ENCODE peak calls at places on chromosomes 11 and 22, in seven cellular contexts. B is neuronal stem cell; C is CD8-positive, alpha-beta memory T cell; J is thoracic aorta; M is A549; S is IMR-90; Q is neural progenitor cell. K is an unnamed sample.

GRCh38 chr22:49047461-49047860 is 780.2 kb downstream of the BRD1 start:
- DNase-seq in B (no peak), C (no peak), J (no peak), M (peak; percentile 7), S (peak; percentile 15), Q (no peak), K (no peak)

GRCh38 chr22:27170491-27170890 is 513.1 kb downstream of the MIAT start:
- DNase-seq in B (no peak), C (no peak), J (peak; percentile 60), M (peak; percentile 69), S (peak; percentile 48), Q (no peak), K (no peak)

GRCh38 chr11:2955896-2956476 is 26.8 kb upstream of the PHLDA2 start:
- DNase-seq in B (no peak), C (no peak), J (no peak), M (no peak), S (peak; percentile 18), Q (peak; percentile 60), K (no peak)

GRCh38 chr11:114133548-114134329 is 74.2 kb downstream of the ZBTB16 start:
- DNase-seq in B (no peak), C (no peak), J (peak; percentile 32), M (no peak), S (no peak), Q (no peak), K (no peak)

GRCh38 chr22:34851918-34852662 is 213.9 kb upstream of the ISX start:
- DNase-seq in B (no peak), C (no peak), J (no peak), M (no peak), S (no peak), Q (peak; percentile 6), K (no peak)

GRCh38 chr22:31079095-31079642 is 1.9 kb upstream of the SMTN start:
- DNase-seq in B (no peak), C (no peak), J (no peak), M (no peak), S (no peak), Q (no peak), K (no peak)

GRCh38 chr11:66842896-66843775 is at the start of gene RCE1:
- DNase-seq in B (peak; percentile 91), C (peak; percentile 87), J (peak; percentile 59), M (peak; percentile 93), S (peak; percentile 85), Q (peak; percentile 96), K (peak; percentile 90)

GRCh38 chr11:57751676-57752253 is at the start of gene BTBD18:
- DNase-seq in B (no peak), C (no peak), J (no peak), M (peak; percentile 76), S (peak; percentile 58), Q (peak; percentile 70), K (no peak)

GRCh38 chr11:1879342-1879940 is 12.3 kb downstream of the PRR33 start:
- DNase-seq in B (no peak), C (no peak), J (no peak), M (no peak), S (no peak), Q (no peak), K (no peak)

GRCh38 chr11:68704887-68705286 is 20.5 kb downstream of the GAL start:
- DNase-seq in B (no peak), C (no peak), J (no peak), M (no peak), S (no peak), Q (peak; percentile 51), K (no peak)

GRCh38 chr11:911031-911889 is 650 bp upstream of the CHID1 start:
- DNase-seq in B (no peak), C (peak; percentile 10), J (peak; percentile 6), M (peak; percentile 35), S (peak; percentile 64), Q (peak; percentile 76), K (no peak)

GRCh38 chr11:67468056-67468455 is 995 bp downstream of the TMEM134 start:
- DNase-seq in B (no peak), C (no peak), J (no peak), M (no peak), S (no peak), Q (no peak), K (no peak)

GRCh38 chr11:95788921-95789505 is 569 bp downstream of the FAM76B start:
- DNase-seq in B (peak; percentile 54), C (peak; percentile 15), J (peak; percentile 2), M (peak; percentile 31), S (peak; percentile 43), Q (peak; percentile 80), K (no peak)

GRCh38 chr22:35071784-35072183 is 5.8 kb downstream of the ISX start:
- DNase-seq in B (no peak), C (no peak), J (no peak), M (no peak), S (no peak), Q (no peak), K (no peak)

GRCh38 chr11:119026970-119027369 is 3.7 kb downstream of the SLC37A4 start:
- DNase-seq in B (no peak), C (no peak), J (no peak), M (no peak), S (no peak), Q (no peak), K (no peak)

GRCh38 chr22:49548356-49549202 is 279.1 kb downstream of the BRD1 start:
- DNase-seq in B (no peak), C (no peak), J (no peak), M (no peak), S (no peak), Q (peak; percentile 37), K (no peak)

GRCh38 chr11:86523738-86524602 is 148.4 kb downstream of the ME3 start:
- DNase-seq in B (no peak), C (no peak), J (no peak), M (peak; percentile 98), S (peak; percentile 99), Q (no peak), K (no peak)

GRCh38 chr22:49595465-49596078 is 232.1 kb downstream of the BRD1 start:
- DNase-seq in B (no peak), C (no peak), J (no peak), M (no peak), S (no peak), Q (no peak), K (no peak)

GRCh38 chr11:117371453-117371852 is 43.8 kb downstream of the CEP164 start:
- DNase-seq in B (no peak), C (no peak), J (no peak), M (no peak), S (no peak), Q (no peak), K (no peak)

GRCh38 chr11:101863361-101863760 is 51.4 kb upstream of the CEP126 start:
- DNase-seq in B (no peak), C (no peak), J (no peak), M (no peak), S (peak; percentile 79), Q (no peak), K (no peak)

GRCh38 chr11:61509058-61510029 is 795 bp downstream of the LRRC10B start:
- DNase-seq in B (peak; percentile 81), C (peak; percentile 18), J (no peak), M (peak; percentile 90), S (peak; percentile 69), Q (peak; percentile 97), K (peak; percentile 58)

GRCh38 chr11:61510178-61510979 is 1.8 kb downstream of the LRRC10B start:
- DNase-seq in B (no peak), C (no peak), J (no peak), M (no peak), S (no peak), Q (no peak), K (no peak)

GRCh38 chr11:61511383-61511782 is 2.8 kb downstream of the LRRC10B start:
- DNase-seq in B (no peak), C (no peak), J (no peak), M (no peak), S (no peak), Q (peak; percentile 44), K (no peak)

GRCh38 chr11:61512435-61512834 is 3.9 kb downstream of the LRRC10B start:
- DNase-seq in B (no peak), C (no peak), J (no peak), M (no peak), S (no peak), Q (no peak), K (no peak)

DNA sequence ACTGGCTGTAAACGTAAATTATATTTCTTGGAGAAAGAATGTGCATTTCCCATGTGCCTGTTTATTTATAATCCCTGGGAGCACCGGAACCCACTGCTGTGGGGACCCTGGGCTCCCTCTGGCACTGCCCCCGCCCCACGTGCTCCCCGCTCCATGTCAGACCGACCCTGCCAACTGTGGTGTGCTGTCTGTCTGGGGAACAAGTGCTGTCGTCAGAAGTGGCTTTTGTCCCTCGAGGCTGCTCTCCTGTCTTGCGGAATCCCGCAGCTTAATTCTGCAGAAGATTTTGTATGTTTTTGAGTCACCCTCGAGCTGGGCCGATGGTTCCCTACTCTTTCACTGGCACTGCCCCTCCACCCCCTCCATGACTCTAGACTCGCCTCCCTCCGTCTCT is 2.4 kb downstream of the LRRC10B start:
- DNase-seq in B (no peak), C (no peak), J (no peak), M (no peak), S (no peak), Q (no peak), K (no peak)
- H3K27ac ChIP-seq in B (no peak overlapping the region), C (no peak overlapping the region), J (peak overlapping the region; percentile 53), M (no peak overlapping the region), S (no peak overlapping the region), Q (no peak overlapping the region), K (peak overlapping the region; percentile 83)

GRCh38 chr11:120500414-120500936 is 11.1 kb upstream of the GRIK4 start:
- DNase-seq in B (no peak), C (no peak), J (no peak), M (no peak), S (no peak), Q (peak; percentile 29), K (no peak)
- H3K27ac ChIP-seq in B (no peak overlapping the region), C (no peak overlapping the region), J (no peak overlapping the region), M (no peak overlapping the region), S (no peak overlapping the region), Q (no peak overlapping the region), K (no peak overlapping the region)

DNA sequence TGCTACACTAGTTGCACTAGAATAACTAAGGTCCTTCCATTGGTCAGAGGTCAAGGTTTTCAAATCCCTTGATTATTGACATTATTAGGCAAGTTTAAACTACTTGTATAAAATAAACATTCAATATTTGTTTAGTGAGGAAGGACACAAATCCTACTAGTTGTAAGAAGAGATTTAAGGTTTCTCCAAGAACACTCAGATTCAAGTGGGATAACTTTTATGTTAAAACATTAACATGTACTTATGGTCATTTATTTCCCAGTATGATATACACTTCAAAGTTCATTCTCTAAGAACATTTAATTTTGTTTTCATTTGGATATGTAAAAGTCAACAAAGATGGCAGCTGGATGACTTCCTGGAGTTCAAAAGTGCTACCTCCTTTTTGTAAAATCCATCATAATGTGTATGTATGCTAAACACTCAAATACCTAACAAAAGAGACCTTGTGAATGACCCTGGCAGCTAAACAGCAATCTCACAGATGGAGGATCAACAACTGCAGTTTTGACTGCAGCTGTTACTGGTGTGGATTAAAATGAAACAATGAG is 1.6 kb downstream of the CCDC90B start:
- DNase-seq in B (no peak), C (no peak), J (no peak), M (no peak), S (no peak), Q (no peak), K (no peak)
- H3K27ac ChIP-seq in B (no peak overlapping the region), C (peak overlapping the region; percentile 93), J (peak overlapping the region; percentile 99), M (peak overlapping the region; percentile 93), S (no peak overlapping the region), Q (no peak overlapping the region), K (no peak overlapping the region)

DNA sequence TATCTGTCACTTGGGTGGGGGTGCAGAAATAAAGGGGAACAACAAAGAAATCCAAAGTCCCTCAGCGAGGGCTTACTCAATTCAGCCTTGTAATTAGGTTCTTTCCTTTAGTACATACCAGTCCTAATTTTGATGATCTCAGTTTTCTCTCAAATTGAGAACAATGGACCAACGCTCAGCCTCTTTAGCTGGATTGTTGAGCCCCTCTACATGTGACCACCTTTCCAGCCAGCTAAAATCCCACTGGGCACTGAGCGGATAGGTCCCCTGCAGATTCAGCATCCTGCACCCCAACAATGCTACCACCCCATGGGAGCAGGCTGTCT is 11.4 kb downstream of the TMEM184B start:
- DNase-seq in B (no peak), C (no peak), J (no peak), M (no peak), S (no peak), Q (peak; percentile 62), K (no peak)
- H3K27ac ChIP-seq in B (peak overlapping the region; percentile 85), C (no peak overlapping the region), J (peak overlapping the region; percentile 42), M (no peak overlapping the region), S (no peak overlapping the region), Q (peak overlapping the region; percentile 85), K (peak overlapping the region; percentile 86)

K was measured in caudate nucleus.